ENCODE peak calls at places on chromosomes 11 and 22, in four cellular contexts. U is A549, C is tibial nerve, B is lung. X is an unnamed sample. For H3K4me1, the result is how much of the 10 kb centered on the place peaks cover.

GRCh38 chr11:47523491-47524199 is 29.3 kb downstream of the CELF1 start:
- DNase-seq in C (peak), U (peak), B (no peak), X (peak)

GRCh38 chr22:25629613-25630012 is 65.1 kb downstream of the GRK3 start:
- DNase-seq in B (no peak), U (no peak), C (no peak), X (no peak)

GRCh38 chr11:96279421-96280290 is 63.3 kb downstream of the MAML2 start:
- DNase-seq in U (no peak), B (no peak), C (no peak), X (no peak)

GRCh38 chr11:57321996-57322880 is 2.5 kb downstream of the TNKS1BP1 start:
- DNase-seq in B (peak), U (peak), C (peak), X (no peak)

GRCh38 chr11:5923789-5924188 is 18.3 kb upstream of the OR56A3 start:
- DNase-seq in C (no peak), U (no peak), B (no peak), X (no peak)

GRCh38 chr11:100810666-100811065 is 123.6 kb downstream of the ARHGAP42 start:
- DNase-seq in B (no peak), C (no peak), U (no peak), X (no peak)

GRCh38 chr11:72398058-72398758 is 36.1 kb downstream of the CLPB start:
- DNase-seq in B (no peak), C (no peak), U (no peak), X (no peak)

GRCh38 chr11:35588627-35589026 is 29.6 kb upstream of the FJX1 start:
- DNase-seq in B (no peak), U (no peak), C (no peak), X (no peak)

GRCh38 chr11:48063424-48063978 is 83.1 kb downstream of the PTPRJ start:
- DNase-seq in B (no peak), U (peak), C (peak), X (no peak)

GRCh38 chr11:9689721-9690120 is 25.8 kb downstream of the SWAP70 start:
- DNase-seq in B (no peak), C (no peak), U (no peak), X (no peak)
- H3K4me3 ChIP-seq in B (no peak), C (no peak), U (no peak), X (no peak)

GRCh38 chr11:114085965-114086364 is 26.5 kb downstream of the ZBTB16 start:
- DNase-seq in C (no peak), B (peak), U (no peak), X (no peak)
- H3K4me1 ChIP-seq in C (half or more), B (half or more), U (under half), X (under half)

GRCh38 chr11:2133481-2134021 is 5.6 kb downstream of the IGF2 start:
- DNase-seq in B (no peak), U (no peak), C (no peak), X (no peak)

GRCh38 chr11:2134022-2135010 is 4.9 kb downstream of the IGF2 start:
- DNase-seq in B (no peak), U (no peak), C (no peak), X (no peak)

GRCh38 chr11:2131371-2132228 is 7.6 kb downstream of the IGF2 start:
- DNase-seq in C (no peak), B (no peak), U (no peak), X (no peak)

GRCh38 chr11:2132229-2132620 is 7.0 kb downstream of the IGF2 start:
- DNase-seq in B (no peak), U (no peak), C (no peak), X (no peak)

DNA sequence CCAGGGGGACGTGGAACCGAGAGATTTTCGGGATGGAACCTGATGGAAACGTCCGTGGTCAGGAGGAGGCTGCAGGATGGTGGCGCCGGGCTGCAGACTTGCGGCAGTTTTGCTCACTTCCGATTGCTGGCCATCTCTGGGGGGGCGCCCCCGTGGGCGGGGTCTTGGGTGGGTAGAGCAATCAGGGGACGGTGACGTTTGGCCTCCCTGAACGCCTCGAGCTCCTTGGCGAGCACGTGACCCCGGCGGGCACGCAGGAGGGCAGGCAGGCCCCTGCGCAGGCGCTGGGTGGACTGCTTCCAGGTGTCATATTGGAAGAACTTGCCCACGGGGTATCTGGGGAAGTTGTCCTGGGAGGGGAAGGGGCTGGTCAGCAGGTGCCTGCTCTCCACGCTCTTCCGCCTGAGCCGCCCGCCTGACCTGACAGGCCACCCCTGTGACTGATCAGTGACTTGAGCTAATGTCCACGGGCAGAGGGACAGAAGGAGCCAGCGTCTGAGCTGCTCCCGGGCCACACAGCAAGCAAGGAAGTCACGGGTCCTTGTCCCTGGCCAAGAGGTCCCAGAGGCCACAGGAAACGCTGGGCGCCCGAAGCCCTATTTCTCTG is 6.2 kb downstream of the IGF2 start:
- DNase-seq in B (no peak), U (no peak), C (no peak), X (no peak)
- H3K27ac ChIP-seq in B (no peak), U (no peak), C (no peak), X (no peak)

DNA sequence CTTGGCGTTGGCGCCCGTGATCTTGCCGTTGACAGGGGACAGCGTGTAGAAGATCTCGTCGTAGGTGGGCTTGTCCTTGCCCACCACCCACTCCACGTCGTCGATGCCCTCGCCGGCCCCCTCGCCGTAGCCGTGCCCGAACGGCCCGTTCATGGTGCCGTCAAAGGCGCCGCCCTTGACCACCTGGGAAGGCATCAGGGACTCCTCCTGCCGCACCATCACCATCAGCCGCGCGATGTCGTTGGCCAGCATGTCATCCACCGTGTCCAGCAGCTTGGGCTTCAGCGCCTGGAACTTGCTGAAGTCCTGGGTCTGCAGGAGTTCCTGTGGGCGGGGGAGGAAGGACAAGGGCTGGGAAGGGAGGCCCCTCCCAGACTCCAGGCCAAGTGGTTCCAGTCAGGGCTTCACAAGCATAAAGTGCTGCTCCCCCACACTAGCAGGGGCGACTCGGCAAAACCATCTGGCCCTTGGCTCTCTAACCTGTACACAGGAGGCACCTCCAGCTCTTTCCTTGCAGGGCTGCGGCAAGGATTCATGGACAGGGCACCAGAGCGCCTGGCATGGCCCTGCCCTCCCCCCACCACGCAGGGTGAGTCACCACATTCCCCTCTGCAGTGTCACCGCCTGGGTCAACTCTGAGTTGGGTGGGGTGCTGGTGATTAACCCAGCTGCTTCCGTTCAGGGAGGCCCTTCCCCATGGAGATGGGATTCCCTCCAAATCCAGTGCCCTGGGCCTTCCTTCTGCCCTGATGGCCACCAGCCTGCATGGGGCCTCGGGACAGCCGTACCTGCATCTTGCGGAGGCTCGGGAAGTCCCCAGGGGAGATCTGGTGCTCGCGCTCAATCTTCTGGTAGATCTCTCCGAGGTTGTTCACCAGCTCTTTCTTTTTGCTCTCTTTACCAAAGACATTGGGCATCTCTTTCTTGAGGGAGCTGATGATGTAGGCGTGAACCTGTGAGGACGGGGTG is 10.4 kb upstream of the CDC42BPG start:
- DNase-seq in B (peak), C (peak), U (peak), X (no peak)
- H3K4me3 ChIP-seq in B (no peak), C (no peak), U (peak), X (no peak)

GRCh38 chr22:42699281-42699681 is 21.4 kb downstream of the A4GALT start:
- DNase-seq in U (no peak), C (no peak), B (no peak), X (no peak)
- H3K4me1 ChIP-seq in U (under half), C (under half), B (under half), X (under half)

DNA sequence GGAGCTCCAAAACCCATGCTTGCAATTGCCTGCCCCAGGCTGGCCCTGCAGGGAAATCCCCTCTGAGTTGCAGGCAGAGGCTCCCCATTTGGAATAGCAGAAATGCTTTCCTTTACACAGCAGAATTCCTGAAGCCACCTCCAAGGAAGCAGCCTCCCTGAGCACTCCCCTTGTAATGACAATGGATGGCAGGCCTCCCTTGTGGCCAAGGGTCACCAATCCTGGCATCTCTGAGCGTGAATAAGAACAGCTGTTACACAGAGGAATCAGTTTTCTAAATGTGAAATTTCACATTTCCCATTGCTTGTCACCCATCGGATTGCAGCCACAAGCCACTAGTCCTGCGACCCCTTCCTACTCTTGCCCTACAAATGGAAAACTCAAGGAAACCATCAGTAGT is 107.6 kb downstream of the GALNT18 start:
- DNase-seq in C (no peak), B (no peak), U (no peak), X (no peak)
- H3K27ac ChIP-seq in C (no peak), B (no peak), U (no peak), X (no peak)

DNA sequence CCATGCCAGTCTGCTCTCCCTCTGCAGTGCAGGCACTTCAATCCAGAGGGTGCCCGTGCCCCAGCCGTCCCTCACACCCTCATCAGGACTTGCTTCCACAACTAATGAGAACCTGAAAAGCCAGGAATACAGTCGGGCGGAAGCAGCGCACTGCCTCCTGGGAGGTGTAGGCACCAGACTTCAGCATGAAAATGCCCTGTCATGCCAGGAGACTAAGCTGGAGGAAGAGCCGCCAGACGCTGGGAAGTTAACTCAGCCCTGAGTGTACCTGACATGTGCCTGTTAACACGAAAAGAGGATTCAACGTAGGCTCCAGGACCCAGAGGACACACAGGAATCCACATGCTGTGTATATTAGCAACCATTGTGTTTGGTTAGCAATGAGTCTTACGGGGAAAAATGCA is 40.0 kb upstream of the FLI1 start:
- DNase-seq in B (peak), C (peak), U (peak), X (no peak)
- H3K4me3 ChIP-seq in B (no peak), C (no peak), U (no peak), X (no peak)

GRCh38 chr22:23833911-23834317 is 4.9 kb downstream of the DERL3 start:
- DNase-seq in U (no peak), B (no peak), C (no peak), X (no peak)
- H3K4me1 ChIP-seq in U (under half), B (under half), C (under half), X (under half)

GRCh38 chr22:38255697-38256096 is 17.1 kb downstream of the TMEM184B start:
- DNase-seq in U (no peak), C (no peak), B (no peak), X (no peak)
- H3K27ac ChIP-seq in U (no peak), C (no peak), B (no peak), X (no peak)

GRCh38 chr22:20983081-20983745 is 1.1 kb downstream of the LZTR1 start:
- DNase-seq in C (no peak), B (no peak), U (no peak), X (no peak)
- H3K4me3 ChIP-seq in C (peak), B (peak), U (peak), X (no peak)

X was measured in effector memory CD4-positive, alpha-beta T cell.